ENCODE peak calls at places on chromosomes 4 and X, in five cellular contexts. G is nephron progenitor cell, D is lower lobe of right lung, W is lung, Q is left lung. A is an unnamed sample.

GRCh38 chr4:126784966-126785580 is 847.7 kb upstream of the INTU start:
- DNase-seq in W (no peak), G (no peak), Q (no peak), D (no peak), A (no peak)

GRCh38 chr4:101972791-101973190 is 182.3 kb downstream of the BANK1 start:
- DNase-seq in G (no peak), D (no peak), Q (no peak), W (no peak), A (no peak)

GRCh38 chrX:15882704-15883539 is 28.3 kb upstream of the AP1S2 start:
- DNase-seq in D (no peak), G (no peak), Q (no peak), W (no peak), A (no peak)

GRCh38 chrX:99348256-99348655 is 1061.8 kb downstream of the PCDH19 start:
- DNase-seq in Q (no peak), G (no peak), D (no peak), W (no peak), A (no peak)

GRCh38 chrX:56986138-56986537 is 9.2 kb downstream of the SPIN3 start:
- DNase-seq in Q (no peak), W (no peak), G (no peak), D (no peak), A (no peak)

GRCh38 chr4:143514432-143514831 is 930 bp downstream of the SMARCA5 start:
- DNase-seq in Q (peak), D (peak), W (peak), G (peak), A (peak)

GRCh38 chrX:10104958-10105658 is 51.7 kb upstream of the CLCN4 start:
- DNase-seq in G (no peak), Q (no peak), D (no peak), W (no peak), A (no peak)

GRCh38 chrX:64093761-64094160 is 111.7 kb downstream of the AMER1 start:
- DNase-seq in G (peak), D (no peak), W (no peak), Q (no peak), A (no peak)

GRCh38 chr4:15945516-15945915 is 7.0 kb upstream of the FGFBP1 start:
- DNase-seq in D (no peak), Q (no peak), W (no peak), G (no peak), A (no peak)

GRCh38 chr4:120070191-120070590 is 3.5 kb upstream of the MAD2L1 start:
- DNase-seq in D (no peak), Q (no peak), W (no peak), G (no peak), A (no peak)

GRCh38 chrX:20913760-20914159 is 460.5 kb upstream of the CNKSR2 start:
- DNase-seq in W (no peak), G (peak), Q (no peak), D (no peak), A (peak)

GRCh38 chr4:65508169-65508568 is 162.1 kb downstream of the EPHA5 start:
- DNase-seq in G (no peak), Q (no peak), W (no peak), D (no peak), A (no peak)

DNA sequence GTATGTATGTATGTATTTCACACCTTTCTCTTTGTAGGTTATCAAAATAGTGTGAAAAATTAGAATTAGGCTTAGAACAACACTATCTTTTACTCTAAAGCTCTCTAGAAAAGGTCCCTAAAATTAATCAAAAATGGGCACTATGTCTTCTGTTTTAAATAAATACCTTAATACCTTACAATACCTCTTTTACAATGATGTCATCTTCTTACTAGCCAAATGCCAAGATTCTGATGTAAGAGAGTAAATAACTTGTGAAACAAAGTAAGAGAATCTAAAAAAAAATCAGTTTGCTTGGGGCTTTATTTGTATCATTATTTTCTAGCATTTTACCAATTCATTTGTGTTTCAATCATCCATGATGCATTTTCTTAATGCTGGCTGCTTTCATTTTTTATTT is 402.2 kb upstream of the MAGEB2 start:
- DNase-seq in Q (no peak), G (no peak), D (no peak), W (no peak), A (no peak)
- TF ChIP-seq CTCF in Q (no peak), G (no peak), D (no peak), W (no peak), A (no peak)

GRCh38 chrX:125203737-125204578 is 115.7 kb upstream of the TEX13C start:
- DNase-seq in W (no peak), Q (peak), D (peak), G (peak), A (peak)

GRCh38 chrX:125203379-125203736 is 116.3 kb upstream of the TEX13C start:
- DNase-seq in Q (peak), G (peak), W (no peak), D (no peak), A (peak)

GRCh38 chrX:125202486-125203378 is 116.9 kb upstream of the TEX13C start:
- DNase-seq in Q (no peak), D (no peak), G (peak), W (no peak), A (no peak)

GRCh38 chrX:125205084-125205917 is 114.4 kb upstream of the TEX13C start:
- DNase-seq in D (peak), W (peak), Q (peak), G (peak), A (peak)

DNA sequence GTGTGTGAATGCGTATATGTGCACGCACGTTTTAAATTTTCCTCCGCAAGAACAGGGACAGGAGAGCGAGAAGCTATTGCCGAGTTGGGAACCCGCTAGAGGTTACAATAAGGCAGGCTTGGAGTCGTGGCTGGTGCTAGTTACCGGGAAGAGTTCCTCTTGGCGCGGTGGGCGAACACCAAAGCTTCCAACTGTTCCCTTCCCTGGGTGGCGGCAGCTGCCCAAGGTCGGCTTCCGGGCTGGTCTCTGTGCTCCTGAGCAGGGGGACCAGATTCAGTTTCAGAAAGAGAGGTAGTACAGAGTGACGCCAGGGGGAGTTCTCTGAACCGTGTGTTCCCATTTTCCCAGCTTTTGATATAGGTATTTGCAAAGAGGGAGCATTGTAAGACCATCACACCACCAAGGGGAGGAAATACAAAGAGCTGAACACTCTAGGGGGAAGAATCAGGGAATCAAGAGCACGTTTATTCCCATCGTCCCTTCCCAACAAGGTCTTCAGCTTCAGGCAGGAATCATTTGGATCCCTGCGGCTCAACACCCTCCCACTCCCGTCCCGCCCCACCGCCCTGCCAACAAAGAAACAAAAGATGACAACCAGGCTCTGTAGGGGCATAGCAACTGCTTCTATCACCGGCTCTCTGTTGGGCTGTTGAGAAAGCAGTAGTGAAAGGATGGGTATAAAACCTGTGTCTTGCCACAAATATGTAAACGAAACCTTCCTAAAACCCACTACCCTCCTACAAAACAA is 113.6 kb upstream of the TEX13C start:
- DNase-seq in D (no peak), G (peak), Q (no peak), W (no peak), A (peak)
- TF ChIP-seq CTCF in D (no peak), G (peak), Q (no peak), W (no peak), A (no peak)

GRCh38 chrX:13923845-13924244 is 105.8 kb downstream of the GEMIN8 start:
- DNase-seq in W (no peak), D (no peak), G (no peak), Q (no peak), A (no peak)
- TF ChIP-seq CTCF in W (no peak), D (no peak), G (no peak), Q (no peak), A (no peak)

DNA sequence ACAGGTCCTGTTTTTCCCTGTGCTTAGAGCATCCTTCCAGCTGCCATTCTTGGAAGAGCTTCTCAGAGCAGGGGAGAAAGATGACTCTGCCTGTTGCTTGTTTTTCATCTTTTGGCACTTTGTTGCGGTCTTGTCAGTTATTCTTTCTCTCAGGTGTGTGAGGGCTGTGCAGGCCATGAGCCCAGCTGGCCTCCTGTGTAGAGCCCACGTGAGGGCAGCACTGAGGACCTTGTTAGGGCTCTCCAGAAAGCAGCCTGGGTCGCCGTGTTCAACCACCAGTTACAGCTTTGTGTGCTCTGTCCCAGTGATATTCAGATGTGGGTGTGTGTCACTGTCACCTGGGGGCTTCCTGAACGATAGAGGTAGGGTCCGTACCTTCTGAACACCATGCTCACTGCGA is 52.8 kb downstream of the NOP14 start:
- DNase-seq in Q (no peak), D (no peak), W (no peak), G (no peak), A (no peak)
- TF ChIP-seq CTCF in Q (no peak), D (no peak), W (no peak), G (no peak), A (no peak)

DNA sequence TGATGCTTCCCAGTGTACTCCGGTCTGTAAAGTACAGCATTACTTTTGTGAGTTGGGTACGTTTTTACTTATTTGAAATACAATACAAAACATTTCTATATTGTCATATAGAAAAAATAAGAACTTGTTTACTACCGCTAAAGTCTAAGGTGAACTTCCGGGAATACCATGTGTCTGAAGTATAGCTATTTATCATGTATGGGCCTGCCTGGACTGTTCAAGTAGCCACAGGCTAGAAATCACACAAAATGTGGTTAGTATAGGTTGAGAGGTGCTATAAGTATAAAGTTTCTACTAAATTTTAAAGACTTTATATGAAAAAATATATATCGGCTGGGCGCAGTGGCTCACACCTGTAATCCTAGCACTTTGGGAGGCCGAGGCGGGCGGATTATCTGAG is 152.3 kb downstream of the ARAP2 start:
- DNase-seq in G (no peak), Q (peak), D (no peak), W (no peak), A (no peak)
- TF ChIP-seq CTCF in G (no peak), Q (no peak), D (no peak), W (no peak), A (no peak)

GRCh38 chrX:28586891-28587635 is at the start of gene IL1RAPL1:
- DNase-seq in D (no peak), Q (no peak), W (no peak), G (peak), A (no peak)
- TF ChIP-seq CTCF in D (no peak), Q (no peak), W (no peak), G (no peak), A (no peak)

DNA sequence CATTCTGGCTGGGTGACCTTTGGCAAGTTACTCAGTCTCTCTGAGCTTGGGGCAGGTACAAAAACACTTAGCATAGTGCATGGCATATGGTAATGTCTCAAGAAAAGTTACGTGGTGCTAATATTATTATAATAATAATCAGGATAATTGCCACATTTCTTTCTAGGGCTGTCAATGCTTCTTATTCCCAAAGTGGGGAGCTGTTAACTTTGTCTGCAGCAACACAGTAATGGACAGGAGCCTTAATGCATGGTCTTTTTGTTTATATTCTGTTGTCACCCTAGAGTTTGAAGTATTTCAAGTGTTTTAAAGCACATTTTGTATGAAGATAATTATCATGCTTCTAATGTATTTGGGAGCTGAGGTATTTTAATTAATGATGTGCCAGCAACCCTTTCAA is 121.8 kb downstream of the FHIP1A start:
- DNase-seq in W (no peak), G (no peak), Q (no peak), D (no peak), A (no peak)
- TF ChIP-seq CTCF in W (no peak), G (peak), Q (no peak), D (no peak), A (no peak)

DNA sequence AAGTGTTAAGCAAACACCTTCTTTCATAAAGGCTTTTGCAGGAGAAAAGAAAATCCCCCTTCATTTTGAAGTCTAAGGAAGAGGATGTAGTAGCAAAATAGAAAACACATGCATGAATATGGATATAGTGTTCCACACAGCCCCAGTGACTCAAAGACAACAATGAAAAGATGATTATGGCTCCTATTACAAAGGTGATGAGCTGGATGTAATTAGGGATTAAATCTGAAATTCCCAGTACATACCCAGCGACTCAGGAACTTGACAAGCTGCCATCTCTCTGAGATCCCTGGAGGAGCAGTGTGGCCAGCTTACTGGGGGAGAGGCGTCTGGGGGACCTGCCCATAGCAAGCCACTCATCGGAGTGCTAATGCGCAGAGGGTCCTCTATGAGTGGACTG is 42.8 kb upstream of the MGST2 start:
- DNase-seq in Q (no peak), G (no peak), D (no peak), W (no peak), A (no peak)
- TF ChIP-seq CTCF in Q (no peak), G (no peak), D (no peak), W (no peak), A (no peak)

DNA sequence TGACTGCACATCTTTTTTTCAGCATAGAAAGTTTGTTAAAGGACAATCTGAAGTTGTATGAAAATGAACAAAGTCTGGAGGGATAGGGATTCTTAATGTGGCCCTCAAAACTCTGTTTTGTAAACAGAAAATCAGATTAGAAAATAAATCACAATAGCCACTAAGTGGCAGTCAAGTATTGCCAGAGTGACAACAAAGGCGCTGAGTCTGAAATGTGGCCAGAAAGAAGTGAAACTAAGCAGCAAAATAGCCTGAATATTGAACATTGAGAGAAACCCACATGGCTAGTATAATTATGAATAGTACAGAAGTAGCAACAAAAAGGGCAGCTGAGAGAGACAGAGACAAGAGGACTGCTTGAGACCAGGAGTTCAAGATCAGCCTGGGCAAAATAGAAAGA is 81.1 kb upstream of the CT45A1 start:
- DNase-seq in D (no peak), Q (no peak), G (no peak), W (no peak), A (no peak)
- TF ChIP-seq CTCF in D (no peak), Q (no peak), G (no peak), W (no peak), A (no peak)

A was measured in mesothelial cell of epicardium.